ENCODE peak calls at places on chromosomes 13 and 19, in seven cellular contexts. One of them, this sample, is unnamed.

GRCh38 chr13:111902726-111903125 is 164.2 kb upstream of the SOX1 start:
- DNase-seq in lower lobe of right lung: no peak
- DNase-seq in tibial artery: peak
- DNase-seq in esophagus squamous epithelium: no peak
- DNase-seq in heart left ventricle: no peak
- DNase-seq in upper lobe of right lung: no peak
- DNase-seq in IMR-90: no peak
- DNase-seq in this sample: no peak

GRCh38 chr19:31274266-31274963 is 74.8 kb downstream of the TSHZ3 start:
- DNase-seq in lower lobe of right lung: peak
- DNase-seq in tibial artery: no peak
- DNase-seq in esophagus squamous epithelium: no peak
- DNase-seq in heart left ventricle: no peak
- DNase-seq in upper lobe of right lung: peak
- DNase-seq in IMR-90: no peak
- DNase-seq in this sample: no peak

GRCh38 chr19:7704280-7705060 is 2.5 kb upstream of the FCER2 start:
- DNase-seq in lower lobe of right lung: no peak
- DNase-seq in tibial artery: no peak
- DNase-seq in esophagus squamous epithelium: no peak
- DNase-seq in heart left ventricle: no peak
- DNase-seq in upper lobe of right lung: no peak
- DNase-seq in IMR-90: no peak
- DNase-seq in this sample: no peak

GRCh38 chr13:44848956-44849748 is 140.1 kb downstream of the NUFIP1 start:
- DNase-seq in lower lobe of right lung: no peak
- DNase-seq in tibial artery: no peak
- DNase-seq in esophagus squamous epithelium: no peak
- DNase-seq in heart left ventricle: no peak
- DNase-seq in upper lobe of right lung: no peak
- DNase-seq in IMR-90: no peak
- DNase-seq in this sample: no peak

GRCh38 chr19:8004723-8005513 is 523 bp downstream of the ELAVL1 start:
- DNase-seq in lower lobe of right lung: no peak
- DNase-seq in tibial artery: no peak
- DNase-seq in esophagus squamous epithelium: no peak
- DNase-seq in heart left ventricle: no peak
- DNase-seq in upper lobe of right lung: peak
- DNase-seq in IMR-90: peak
- DNase-seq in this sample: peak

GRCh38 chr19:45179848-45180370 is 1.3 kb downstream of the BLOC1S3 start:
- DNase-seq in lower lobe of right lung: no peak
- DNase-seq in tibial artery: no peak
- DNase-seq in esophagus squamous epithelium: no peak
- DNase-seq in heart left ventricle: no peak
- DNase-seq in upper lobe of right lung: no peak
- DNase-seq in IMR-90: no peak
- DNase-seq in this sample: no peak

GRCh38 chr13:27793377-27794074 is 1.2 kb downstream of the GSX1 start:
- DNase-seq in lower lobe of right lung: no peak
- DNase-seq in tibial artery: no peak
- DNase-seq in esophagus squamous epithelium: no peak
- DNase-seq in heart left ventricle: no peak
- DNase-seq in upper lobe of right lung: no peak
- DNase-seq in IMR-90: no peak
- DNase-seq in this sample: no peak

GRCh38 chr13:98490195-98490771 is 86.6 kb downstream of the STK24 start:
- DNase-seq in lower lobe of right lung: no peak
- DNase-seq in tibial artery: no peak
- DNase-seq in esophagus squamous epithelium: no peak
- DNase-seq in heart left ventricle: no peak
- DNase-seq in upper lobe of right lung: no peak
- DNase-seq in IMR-90: no peak
- DNase-seq in this sample: no peak

GRCh38 chr19:51821921-51822716 is 27.2 kb downstream of the FPR3 start:
- DNase-seq in lower lobe of right lung: no peak
- DNase-seq in tibial artery: no peak
- DNase-seq in esophagus squamous epithelium: no peak
- DNase-seq in heart left ventricle: no peak
- DNase-seq in upper lobe of right lung: no peak
- DNase-seq in IMR-90: no peak
- DNase-seq in this sample: no peak

GRCh38 chr13:87122551-87122950 is 548.6 kb upstream of the SLITRK5 start:
- DNase-seq in lower lobe of right lung: no peak
- DNase-seq in tibial artery: no peak
- DNase-seq in esophagus squamous epithelium: no peak
- DNase-seq in heart left ventricle: no peak
- DNase-seq in upper lobe of right lung: no peak
- DNase-seq in IMR-90: peak
- DNase-seq in this sample: no peak

GRCh38 chr13:101474419-101474957 is 22.0 kb downstream of the ITGBL1 start:
- DNase-seq in lower lobe of right lung: no peak
- DNase-seq in tibial artery: peak
- DNase-seq in esophagus squamous epithelium: no peak
- DNase-seq in heart left ventricle: no peak
- DNase-seq in upper lobe of right lung: no peak
- DNase-seq in IMR-90: peak
- DNase-seq in this sample: no peak

GRCh38 chr19:38599722-38600121 is 18.0 kb downstream of the MAP4K1 start:
- DNase-seq in lower lobe of right lung: no peak
- DNase-seq in tibial artery: no peak
- DNase-seq in esophagus squamous epithelium: no peak
- DNase-seq in heart left ventricle: no peak
- DNase-seq in upper lobe of right lung: no peak
- DNase-seq in IMR-90: no peak
- DNase-seq in this sample: no peak

GRCh38 chr19:38596057-38596981 is 21.4 kb downstream of the MAP4K1 start:
- DNase-seq in lower lobe of right lung: peak
- DNase-seq in tibial artery: no peak
- DNase-seq in esophagus squamous epithelium: no peak
- DNase-seq in heart left ventricle: no peak
- DNase-seq in upper lobe of right lung: peak
- DNase-seq in IMR-90: no peak
- DNase-seq in this sample: peak

GRCh38 chr19:38592940-38593339 is 24.8 kb downstream of the MAP4K1 start:
- DNase-seq in lower lobe of right lung: no peak
- DNase-seq in tibial artery: no peak
- DNase-seq in esophagus squamous epithelium: no peak
- DNase-seq in heart left ventricle: no peak
- DNase-seq in upper lobe of right lung: no peak
- DNase-seq in IMR-90: no peak
- DNase-seq in this sample: no peak

DNA sequence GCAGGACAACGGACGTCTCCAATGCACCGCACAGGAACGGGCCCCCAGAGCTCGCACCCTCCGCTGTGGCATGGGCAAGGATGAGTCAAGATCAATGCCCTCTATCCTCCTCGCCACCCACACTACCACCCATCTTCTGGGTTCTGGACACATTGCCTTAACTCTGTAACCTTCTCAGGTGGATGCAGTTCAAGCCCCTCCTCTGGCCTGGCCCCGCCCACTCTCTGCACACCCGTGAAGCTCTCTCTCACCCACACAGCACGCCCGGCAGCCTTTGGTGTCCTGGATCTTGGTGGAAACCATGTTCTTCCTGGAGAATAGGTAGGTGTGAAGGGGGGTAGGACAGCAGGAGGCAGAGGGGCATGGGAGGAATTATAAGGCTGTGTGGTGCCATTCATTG is 20.7 kb downstream of the MAP4K1 start:
- DNase-seq in lower lobe of right lung: no peak
- DNase-seq in tibial artery: no peak
- DNase-seq in esophagus squamous epithelium: no peak
- DNase-seq in heart left ventricle: no peak
- DNase-seq in upper lobe of right lung: no peak
- DNase-seq in IMR-90: no peak
- DNase-seq in this sample: no peak
- H3K27ac ChIP-seq in lower lobe of right lung: no peak
- H3K27ac ChIP-seq in tibial artery: no peak
- H3K27ac ChIP-seq in esophagus squamous epithelium: no peak
- H3K27ac ChIP-seq in heart left ventricle: no peak
- H3K27ac ChIP-seq in upper lobe of right lung: no peak
- H3K27ac ChIP-seq in IMR-90: no peak
- H3K27ac ChIP-seq in this sample: no peak

GRCh38 chr19:49639401-49640112 is 386 bp downstream of the RRAS start:
- DNase-seq in lower lobe of right lung: no peak
- DNase-seq in tibial artery: no peak
- DNase-seq in esophagus squamous epithelium: no peak
- DNase-seq in heart left ventricle: no peak
- DNase-seq in upper lobe of right lung: no peak
- DNase-seq in IMR-90: no peak
- DNase-seq in this sample: no peak

GRCh38 chr19:49642488-49643035 is 553 bp downstream of the SCAF1 start:
- DNase-seq in lower lobe of right lung: no peak
- DNase-seq in tibial artery: no peak
- DNase-seq in esophagus squamous epithelium: no peak
- DNase-seq in heart left ventricle: no peak
- DNase-seq in upper lobe of right lung: no peak
- DNase-seq in IMR-90: no peak
- DNase-seq in this sample: no peak

GRCh38 chr19:49638360-49638759 is 1.6 kb downstream of the RRAS start:
- DNase-seq in lower lobe of right lung: no peak
- DNase-seq in tibial artery: no peak
- DNase-seq in esophagus squamous epithelium: no peak
- DNase-seq in heart left ventricle: no peak
- DNase-seq in upper lobe of right lung: no peak
- DNase-seq in IMR-90: no peak
- DNase-seq in this sample: no peak

GRCh38 chr19:49641688-49642487 is at the start of gene SCAF1:
- DNase-seq in lower lobe of right lung: peak
- DNase-seq in tibial artery: peak
- DNase-seq in esophagus squamous epithelium: peak
- DNase-seq in heart left ventricle: peak
- DNase-seq in upper lobe of right lung: peak
- DNase-seq in IMR-90: peak
- DNase-seq in this sample: peak

GRCh38 chr19:49640113-49640898 is at the start of gene RRAS:
- DNase-seq in lower lobe of right lung: peak
- DNase-seq in tibial artery: peak
- DNase-seq in esophagus squamous epithelium: peak
- DNase-seq in heart left ventricle: peak
- DNase-seq in upper lobe of right lung: peak
- DNase-seq in IMR-90: peak
- DNase-seq in this sample: peak
- TF ChIP-seq CTCF in lower lobe of right lung: no peak
- TF ChIP-seq CTCF in tibial artery: no peak
- TF ChIP-seq CTCF in esophagus squamous epithelium: no peak
- TF ChIP-seq CTCF in heart left ventricle: no peak
- TF ChIP-seq CTCF in upper lobe of right lung: no peak
- TF ChIP-seq CTCF in IMR-90: no peak
- TF ChIP-seq CTCF in this sample: no peak

GRCh38 chr19:48624791-48625723 is 5.8 kb downstream of the SPHK2 start:
- DNase-seq in lower lobe of right lung: peak
- DNase-seq in tibial artery: peak
- DNase-seq in esophagus squamous epithelium: no peak
- DNase-seq in heart left ventricle: no peak
- DNase-seq in upper lobe of right lung: no peak
- DNase-seq in IMR-90: no peak
- DNase-seq in this sample: no peak
- H3K27ac ChIP-seq in lower lobe of right lung: peak
- H3K27ac ChIP-seq in tibial artery: peak
- H3K27ac ChIP-seq in esophagus squamous epithelium: peak
- H3K27ac ChIP-seq in heart left ventricle: peak
- H3K27ac ChIP-seq in upper lobe of right lung: peak
- H3K27ac ChIP-seq in IMR-90: peak
- H3K27ac ChIP-seq in this sample: peak

GRCh38 chr13:20136781-20137703 is 23.8 kb downstream of the GJA3 start:
- DNase-seq in lower lobe of right lung: no peak
- DNase-seq in tibial artery: no peak
- DNase-seq in esophagus squamous epithelium: no peak
- DNase-seq in heart left ventricle: no peak
- DNase-seq in upper lobe of right lung: peak
- DNase-seq in IMR-90: no peak
- DNase-seq in this sample: no peak
- TF ChIP-seq CTCF in lower lobe of right lung: peak
- TF ChIP-seq CTCF in tibial artery: no peak
- TF ChIP-seq CTCF in esophagus squamous epithelium: no peak
- TF ChIP-seq CTCF in heart left ventricle: peak
- TF ChIP-seq CTCF in upper lobe of right lung: peak
- TF ChIP-seq CTCF in IMR-90: peak
- TF ChIP-seq CTCF in this sample: no peak

GRCh38 chr19:49443366-49444099 is 2.2 kb upstream of the SLC17A7 start:
- DNase-seq in lower lobe of right lung: peak
- DNase-seq in tibial artery: peak
- DNase-seq in esophagus squamous epithelium: peak
- DNase-seq in heart left ventricle: peak
- DNase-seq in upper lobe of right lung: peak
- DNase-seq in IMR-90: peak
- DNase-seq in this sample: peak
- H3K27ac ChIP-seq in lower lobe of right lung: peak
- H3K27ac ChIP-seq in tibial artery: peak
- H3K27ac ChIP-seq in esophagus squamous epithelium: peak
- H3K27ac ChIP-seq in heart left ventricle: peak
- H3K27ac ChIP-seq in upper lobe of right lung: peak
- H3K27ac ChIP-seq in IMR-90: no peak
- H3K27ac ChIP-seq in this sample: peak

GRCh38 chr13:77988355-77988754 is 69.7 kb upstream of the EDNRB start:
- DNase-seq in lower lobe of right lung: no peak
- DNase-seq in tibial artery: no peak
- DNase-seq in esophagus squamous epithelium: no peak
- DNase-seq in heart left ventricle: no peak
- DNase-seq in upper lobe of right lung: no peak
- DNase-seq in IMR-90: no peak
- DNase-seq in this sample: no peak

GRCh38 chr13:77990973-77991372 is 72.3 kb upstream of the EDNRB start:
- DNase-seq in lower lobe of right lung: no peak
- DNase-seq in tibial artery: no peak
- DNase-seq in esophagus squamous epithelium: no peak
- DNase-seq in heart left ventricle: peak
- DNase-seq in upper lobe of right lung: no peak
- DNase-seq in IMR-90: no peak
- DNase-seq in this sample: no peak

GRCh38 chr13:77994166-77994565 is 75.5 kb upstream of the EDNRB start:
- DNase-seq in lower lobe of right lung: no peak
- DNase-seq in tibial artery: no peak
- DNase-seq in esophagus squamous epithelium: no peak
- DNase-seq in heart left ventricle: no peak
- DNase-seq in upper lobe of right lung: no peak
- DNase-seq in IMR-90: no peak
- DNase-seq in this sample: no peak
- TF ChIP-seq CTCF in lower lobe of right lung: no peak
- TF ChIP-seq CTCF in tibial artery: no peak
- TF ChIP-seq CTCF in esophagus squamous epithelium: no peak
- TF ChIP-seq CTCF in heart left ventricle: no peak
- TF ChIP-seq CTCF in upper lobe of right lung: no peak
- TF ChIP-seq CTCF in IMR-90: no peak
- TF ChIP-seq CTCF in this sample: no peak

DNA sequence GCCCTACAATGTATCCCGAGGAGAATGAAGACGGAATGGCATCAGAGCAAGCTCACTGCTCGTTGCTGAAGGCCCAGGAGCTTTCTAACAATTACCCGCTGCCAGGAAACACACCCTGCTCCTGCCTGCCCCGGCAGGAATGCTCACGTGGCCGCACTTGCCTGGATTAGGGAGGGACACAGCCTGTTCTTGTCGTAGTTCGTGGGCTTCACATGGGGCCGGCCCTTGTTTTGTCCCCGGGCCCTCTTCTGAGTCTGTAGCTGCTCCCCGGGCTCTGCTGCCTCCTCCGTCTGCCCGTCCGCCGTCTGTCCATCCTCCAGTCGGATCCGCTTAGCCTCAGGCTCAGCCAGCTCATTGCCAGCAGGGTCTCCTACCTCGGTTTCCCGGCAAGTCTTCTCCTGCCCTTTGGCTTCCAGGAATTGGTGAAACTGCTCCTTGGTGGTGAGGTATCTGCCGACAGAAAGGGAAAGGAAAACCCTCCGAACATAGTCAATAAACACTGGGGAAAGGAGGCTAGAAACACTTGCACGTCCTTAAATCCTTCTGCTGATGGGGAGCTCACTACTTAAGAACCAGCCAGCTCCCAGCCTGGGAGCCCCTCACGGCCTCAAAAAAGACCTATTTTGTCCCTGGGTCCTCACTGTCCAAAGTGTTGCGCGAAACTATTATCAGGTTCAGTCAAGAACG is 934 bp downstream of the DUS3L start:
- DNase-seq in lower lobe of right lung: no peak
- DNase-seq in tibial artery: no peak
- DNase-seq in esophagus squamous epithelium: no peak
- DNase-seq in heart left ventricle: no peak
- DNase-seq in upper lobe of right lung: no peak
- DNase-seq in IMR-90: no peak
- DNase-seq in this sample: no peak
- H3K27ac ChIP-seq in lower lobe of right lung: peak
- H3K27ac ChIP-seq in tibial artery: peak
- H3K27ac ChIP-seq in esophagus squamous epithelium: peak
- H3K27ac ChIP-seq in heart left ventricle: peak
- H3K27ac ChIP-seq in upper lobe of right lung: peak
- H3K27ac ChIP-seq in IMR-90: no peak
- H3K27ac ChIP-seq in this sample: no peak